ENCODE peak calls at places on chromosomes 16 and 17, in ten cellular contexts. U is NCI-H1105 treated with DMSO at 0.1 percent for 48 hours, K is NCI-H460, G is myocyte, Q is dorsolateral prefrontal cortex, P is H1, S is amniotic stem cell, F is osteocyte, Z is GM12891, D is astrocyte of the hippocampus. O is an unnamed sample.
A peak's percentile ranks its signal among the peaks of the same experiment; 100 is the strongest.

GRCh38 chr17:56834380-56835258 is 668 bp downstream of the DGKE start:
- DNase-seq in U (peak; percentile 46), K (peak; percentile 23), G (no peak), Q (peak; percentile 52), P (peak; percentile 21), S (no peak), F (no peak), Z (peak; percentile 42), D (peak; percentile 57), O (no peak)

GRCh38 chr17:48002920-48003685 is 32.2 kb downstream of the CDK5RAP3 start:
- DNase-seq in U (peak; percentile 79), K (no peak), G (no peak), Q (no peak), P (no peak), S (no peak), F (no peak), Z (no peak), D (peak; percentile 70), O (no peak)

GRCh38 chr16:85903576-85903975 is 4.6 kb downstream of the IRF8 start:
- DNase-seq in U (no peak), K (no peak), G (no peak), Q (no peak), P (no peak), S (no peak), F (no peak), Z (no peak), D (no peak), O (no peak)

GRCh38 chr16:80526418-80527061 is 14.3 kb upstream of the DYNLRB2 start:
- DNase-seq in U (peak; percentile 48), K (peak; percentile 50), G (peak; percentile 59), Q (no peak), P (no peak), S (peak; percentile 17), F (no peak), Z (no peak), D (peak; percentile 71), O (peak; percentile 20)

GRCh38 chr16:89550421-89550988 is 10.0 kb upstream of the RPL13 start:
- DNase-seq in U (no peak), K (no peak), G (no peak), Q (no peak), P (no peak), S (no peak), F (no peak), Z (no peak), D (no peak), O (no peak)

GRCh38 chr17:61699694-61700093 is 108.7 kb upstream of the NACA2 start:
- DNase-seq in U (no peak), K (no peak), G (no peak), Q (no peak), P (no peak), S (no peak), F (no peak), Z (no peak), D (no peak), O (no peak)

GRCh38 chr16:87375426-87376135 is 8.0 kb downstream of the FBXO31 start:
- DNase-seq in U (no peak), K (no peak), G (peak; percentile 89), Q (no peak), P (no peak), S (no peak), F (no peak), Z (no peak), D (peak; percentile 60), O (no peak)

GRCh38 chr16:83589576-83589975 is 218.2 kb upstream of the HSBP1 start:
- DNase-seq in U (no peak), K (no peak), G (no peak), Q (no peak), P (no peak), S (no peak), F (no peak), Z (no peak), D (no peak), O (no peak)

GRCh38 chr17:75032896-75033294 is 13.9 kb downstream of the ATP5PD start:
- DNase-seq in U (peak; percentile 22), K (no peak), G (peak; percentile 26), Q (no peak), P (no peak), S (no peak), F (no peak), Z (no peak), D (no peak), O (no peak)

GRCh38 chr17:19702231-19702641 is 14.1 kb downstream of the SLC47A2 start:
- DNase-seq in U (no peak), K (no peak), G (no peak), Q (no peak), P (no peak), S (no peak), F (peak; percentile 30), Z (no peak), D (no peak), O (no peak)

GRCh38 chr17:2707721-2708584 is 3.6 kb downstream of the CLUH start:
- DNase-seq in U (no peak), K (no peak), G (peak; percentile 81), Q (peak; percentile 61), P (no peak), S (no peak), F (peak; percentile 84), Z (no peak), D (peak; percentile 43), O (no peak)

GRCh38 chr17:33765871-33766270 is 472.8 kb upstream of the ASIC2 start:
- DNase-seq in U (no peak), K (no peak), G (no peak), Q (no peak), P (no peak), S (no peak), F (no peak), Z (no peak), D (no peak), O (no peak)

O was measured in HCEC 1CT.